ENCODE peak calls at places on chromosomes 11 and 22, in five cellular contexts. One of them, this sample, is unnamed.

GRCh38 chr11:65274734-65275682 is 13.2 kb downstream of the POLA2 start:
- DNase-seq in K562: peak; percentile 76
- DNase-seq in GM12878: no peak
- DNase-seq in H1: peak; percentile 29
- DNase-seq in HepG2: peak; percentile 89
- DNase-seq in this sample: peak; percentile 83

GRCh38 chr11:61577383-61578118 is 3.3 kb downstream of the SYT7 start:
- DNase-seq in K562: no peak
- DNase-seq in GM12878: no peak
- DNase-seq in H1: no peak
- DNase-seq in HepG2: peak; percentile 80
- DNase-seq in this sample: peak; percentile 64

GRCh38 chr11:123325535-123325934 is 104.5 kb upstream of the GRAMD1B start:
- DNase-seq in K562: no peak
- DNase-seq in GM12878: no peak
- DNase-seq in H1: no peak
- DNase-seq in HepG2: no peak
- DNase-seq in this sample: no peak

GRCh38 chr11:47571895-47572294 is 6.5 kb downstream of the PTPMT1 start:
- DNase-seq in K562: peak; percentile 7
- DNase-seq in GM12878: no peak
- DNase-seq in H1: no peak
- DNase-seq in HepG2: no peak
- DNase-seq in this sample: no peak

GRCh38 chr11:43360361-43361032 is 1.8 kb downstream of the TTC17 start:
- DNase-seq in K562: no peak
- DNase-seq in GM12878: no peak
- DNase-seq in H1: no peak
- DNase-seq in HepG2: peak; percentile 13
- DNase-seq in this sample: no peak

GRCh38 chr11:94593030-94593429 is 25.9 kb downstream of the PIWIL4 start:
- DNase-seq in K562: no peak
- DNase-seq in GM12878: no peak
- DNase-seq in H1: no peak
- DNase-seq in HepG2: no peak
- DNase-seq in this sample: no peak

GRCh38 chr22:44202261-44202789 is 21.6 kb downstream of the PARVG start:
- DNase-seq in K562: no peak
- DNase-seq in GM12878: no peak
- DNase-seq in H1: no peak
- DNase-seq in HepG2: no peak
- DNase-seq in this sample: no peak

GRCh38 chr11:131385763-131386394 is 15.5 kb downstream of the NTM start:
- DNase-seq in K562: no peak
- DNase-seq in GM12878: no peak
- DNase-seq in H1: no peak
- DNase-seq in HepG2: no peak
- DNase-seq in this sample: no peak

GRCh38 chr11:114172871-114173444 is 113.4 kb downstream of the ZBTB16 start:
- DNase-seq in K562: no peak
- DNase-seq in GM12878: no peak
- DNase-seq in H1: no peak
- DNase-seq in HepG2: no peak
- DNase-seq in this sample: no peak

GRCh38 chr11:114438303-114438702 is 964 bp upstream of the REXO2 start:
- DNase-seq in K562: no peak
- DNase-seq in GM12878: no peak
- DNase-seq in H1: no peak
- DNase-seq in HepG2: no peak
- DNase-seq in this sample: peak; percentile 80

GRCh38 chr22:23414727-23415489 is 165.2 kb downstream of the IGLL1 start:
- DNase-seq in K562: no peak
- DNase-seq in GM12878: no peak
- DNase-seq in H1: no peak
- DNase-seq in HepG2: no peak
- DNase-seq in this sample: no peak

GRCh38 chr11:46339816-46340215 is 7.4 kb upstream of the DGKZ start:
- DNase-seq in K562: no peak
- DNase-seq in GM12878: no peak
- DNase-seq in H1: no peak
- DNase-seq in HepG2: no peak
- DNase-seq in this sample: no peak

GRCh38 chr11:93213622-93214021 is 15.8 kb upstream of the SLC36A4 start:
- DNase-seq in K562: no peak
- DNase-seq in GM12878: no peak
- DNase-seq in H1: no peak
- DNase-seq in HepG2: no peak
- DNase-seq in this sample: no peak

GRCh38 chr11:71564430-71564829 is 933 bp upstream of the KRTAP5-10 start:
- DNase-seq in K562: no peak
- DNase-seq in GM12878: no peak
- DNase-seq in H1: no peak
- DNase-seq in HepG2: no peak
- DNase-seq in this sample: no peak

GRCh38 chr11:106601637-106602297 is 416.5 kb downstream of the GUCY1A2 start:
- DNase-seq in K562: no peak
- DNase-seq in GM12878: no peak
- DNase-seq in H1: no peak
- DNase-seq in HepG2: no peak
- DNase-seq in this sample: no peak

DNA sequence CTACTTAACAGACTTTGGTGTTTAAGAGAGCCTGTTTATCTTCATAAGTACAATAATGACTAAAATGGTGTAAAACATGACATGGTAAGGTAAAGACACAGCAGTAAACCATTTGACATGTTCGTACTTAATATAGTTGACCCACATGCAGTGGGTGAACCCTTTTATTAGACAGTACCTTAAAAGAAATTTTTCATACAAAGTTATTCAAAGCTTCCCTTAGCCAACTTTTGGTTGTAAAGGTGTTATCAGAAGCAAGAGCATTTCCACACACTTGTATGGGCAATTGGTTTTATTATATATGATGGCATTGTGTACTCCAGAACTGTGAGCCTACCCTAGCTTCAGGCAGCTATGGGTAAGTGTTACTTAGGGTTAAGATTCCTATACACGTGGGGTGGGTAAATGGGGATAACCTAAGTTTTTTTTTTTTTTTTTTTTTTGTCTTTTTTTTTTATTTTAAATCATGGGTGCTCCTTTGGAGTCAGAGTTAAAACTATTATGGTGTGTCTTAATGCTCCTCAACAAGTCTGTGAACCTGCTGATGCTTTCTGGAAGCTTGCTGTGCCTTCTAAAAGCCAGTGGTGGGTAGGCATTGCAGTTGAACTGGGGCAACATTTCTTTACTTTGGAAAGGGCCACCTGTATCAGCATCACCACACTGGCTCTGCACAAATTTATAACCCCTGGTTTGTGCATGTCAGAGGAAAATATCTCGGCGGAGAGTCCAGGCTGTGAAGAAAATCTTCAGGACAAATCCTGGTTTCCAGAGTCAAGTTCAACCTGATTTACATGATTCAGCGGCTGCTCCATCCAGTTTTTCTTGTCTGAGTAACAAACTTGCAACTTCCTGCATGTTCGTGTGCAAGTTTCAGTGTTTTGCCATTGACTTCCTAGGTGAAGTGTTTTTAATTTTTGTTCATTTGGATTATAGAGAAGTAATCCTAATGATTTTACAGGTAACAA is 3.3 kb downstream of the PCF11 start:
- DNase-seq in K562: no peak
- DNase-seq in GM12878: no peak
- DNase-seq in H1: no peak
- DNase-seq in HepG2: no peak
- DNase-seq in this sample: no peak
- TF ChIP-seq CREB1 in K562: peak; percentile 7
- TF ChIP-seq CREB1 in GM12878: no peak
- TF ChIP-seq CREB1 in H1: no peak
- TF ChIP-seq CREB1 in HepG2: no peak
- TF ChIP-seq CREB1 in this sample: no peak

GRCh38 chr11:121439759-121440158 is 12.4 kb upstream of the SORL1 start:
- DNase-seq in K562: no peak
- DNase-seq in GM12878: no peak
- DNase-seq in H1: no peak
- DNase-seq in HepG2: no peak
- DNase-seq in this sample: no peak

GRCh38 chr11:121441533-121441932 is 10.6 kb upstream of the SORL1 start:
- DNase-seq in K562: no peak
- DNase-seq in GM12878: no peak
- DNase-seq in H1: no peak
- DNase-seq in HepG2: no peak
- DNase-seq in this sample: no peak

GRCh38 chr11:121437018-121437685 is 15.0 kb upstream of the SORL1 start:
- DNase-seq in K562: no peak
- DNase-seq in GM12878: no peak
- DNase-seq in H1: no peak
- DNase-seq in HepG2: no peak
- DNase-seq in this sample: no peak

GRCh38 chr11:121437686-121438078 is 14.4 kb upstream of the SORL1 start:
- DNase-seq in K562: no peak
- DNase-seq in GM12878: no peak
- DNase-seq in H1: no peak
- DNase-seq in HepG2: no peak
- DNase-seq in this sample: no peak

DNA sequence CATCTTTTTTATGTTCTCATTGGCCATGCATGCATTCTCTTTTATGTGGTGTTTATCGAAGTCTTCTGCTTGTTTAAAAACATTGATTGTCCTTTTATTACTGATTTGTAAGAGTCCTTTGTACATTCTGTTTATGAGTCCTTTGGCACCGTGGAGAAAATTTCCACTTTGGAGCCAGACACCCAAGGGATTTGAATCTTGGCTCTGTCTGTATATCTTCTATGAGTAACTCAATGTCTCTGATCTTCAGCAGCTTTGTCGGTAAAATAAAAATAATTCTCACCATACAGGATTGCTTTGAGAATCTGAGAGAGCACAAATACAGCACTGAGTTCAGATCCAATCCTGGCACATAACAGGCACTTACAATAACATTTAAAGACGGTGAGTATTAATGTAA is 12.8 kb upstream of the SORL1 start:
- DNase-seq in K562: no peak
- DNase-seq in GM12878: no peak
- DNase-seq in H1: no peak
- DNase-seq in HepG2: no peak
- DNase-seq in this sample: no peak
- H3K27ac ChIP-seq in K562: no peak overlapping the region
- H3K27ac ChIP-seq in GM12878: no peak overlapping the region
- H3K27ac ChIP-seq in H1: no peak overlapping the region
- H3K27ac ChIP-seq in HepG2: no peak overlapping the region
- H3K27ac ChIP-seq in this sample: no peak overlapping the region

GRCh38 chr11:128555606-128556005 is 31.8 kb downstream of the ETS1 start:
- DNase-seq in K562: no peak
- DNase-seq in GM12878: no peak
- DNase-seq in H1: no peak
- DNase-seq in HepG2: peak; percentile 6
- DNase-seq in this sample: peak; percentile 68
- H3K4me1 ChIP-seq in K562: no peaks in the 10 kb centered on the region
- H3K4me1 ChIP-seq in GM12878: peaks cover 42% of the 10 kb centered on the region
- H3K4me1 ChIP-seq in H1: peaks cover 7% of the 10 kb centered on the region
- H3K4me1 ChIP-seq in HepG2: no peaks in the 10 kb centered on the region
- H3K4me1 ChIP-seq in this sample: peaks cover 10% of the 10 kb centered on the region

DNA sequence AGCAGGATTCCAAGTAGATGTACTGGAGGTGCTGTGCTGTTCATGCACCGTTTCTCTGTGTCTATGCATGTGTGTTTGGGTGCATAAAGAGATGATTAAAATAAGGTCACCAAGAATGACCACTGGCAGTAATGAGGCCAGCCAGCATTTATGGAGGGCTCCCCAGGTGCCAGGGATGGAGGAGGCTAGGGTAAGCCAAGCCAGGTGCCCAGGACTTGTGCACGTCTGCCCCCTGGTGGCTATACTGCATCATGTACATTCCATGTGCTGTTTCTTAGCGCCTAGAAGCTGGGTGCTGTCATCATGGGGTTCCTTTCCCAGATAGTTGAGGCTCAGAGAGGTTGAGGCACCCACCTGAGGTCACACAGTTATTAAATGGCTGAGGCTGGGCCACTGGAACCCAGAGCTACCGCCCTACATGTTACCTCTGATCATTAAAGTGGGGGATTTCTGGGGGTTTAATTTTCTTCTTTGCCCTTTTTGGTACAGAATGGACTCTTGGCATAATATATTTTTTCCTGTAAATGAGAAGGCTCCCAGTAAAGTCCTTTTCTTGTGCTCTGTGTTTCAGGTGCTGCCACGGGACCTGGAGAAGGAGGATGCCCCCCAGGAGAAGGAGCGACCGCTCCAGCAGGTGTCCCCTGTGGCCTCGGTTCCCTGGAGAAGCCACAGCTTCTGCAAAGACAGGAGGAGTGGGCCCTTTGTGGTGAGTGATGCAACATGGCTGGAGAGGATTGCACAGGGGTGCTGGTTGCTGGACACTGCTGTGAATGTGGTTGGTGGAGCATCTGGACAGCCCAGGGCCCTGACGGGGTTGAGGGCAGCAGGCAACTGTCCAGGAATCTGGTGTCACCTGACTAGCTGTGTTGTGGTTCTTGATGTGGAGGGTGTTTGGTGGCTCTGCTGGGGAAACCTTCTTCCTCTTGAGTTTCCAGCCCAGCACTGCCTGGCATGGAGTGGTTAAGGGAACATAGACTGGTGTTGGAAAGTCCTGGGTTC is 96.4 kb downstream of the KIAA1671 start:
- DNase-seq in K562: peak; percentile 66
- DNase-seq in GM12878: no peak
- DNase-seq in H1: no peak
- DNase-seq in HepG2: peak; percentile 62
- DNase-seq in this sample: peak; percentile 86
- TF ChIP-seq CREB1 in K562: no peak
- TF ChIP-seq CREB1 in GM12878: no peak
- TF ChIP-seq CREB1 in H1: no peak
- TF ChIP-seq CREB1 in HepG2: no peak
- TF ChIP-seq CREB1 in this sample: no peak

GRCh38 chr22:46289244-46289891 is 7.3 kb upstream of the GTSE1 start:
- DNase-seq in K562: no peak
- DNase-seq in GM12878: no peak
- DNase-seq in H1: no peak
- DNase-seq in HepG2: no peak
- DNase-seq in this sample: no peak

GRCh38 chr22:46292727-46293126 is 3.9 kb upstream of the GTSE1 start:
- DNase-seq in K562: no peak
- DNase-seq in GM12878: no peak
- DNase-seq in H1: no peak
- DNase-seq in HepG2: no peak
- DNase-seq in this sample: no peak

GRCh38 chr22:46290121-46290842 is 6.4 kb upstream of the GTSE1 start:
- DNase-seq in K562: no peak
- DNase-seq in GM12878: no peak
- DNase-seq in H1: no peak
- DNase-seq in HepG2: no peak
- DNase-seq in this sample: no peak

GRCh38 chr22:46292173-46292572 is 4.5 kb upstream of the GTSE1 start:
- DNase-seq in K562: no peak
- DNase-seq in GM12878: no peak
- DNase-seq in H1: no peak
- DNase-seq in HepG2: no peak
- DNase-seq in this sample: no peak

GRCh38 chr22:46290843-46291785 is 5.6 kb upstream of the GTSE1 start:
- DNase-seq in K562: no peak
- DNase-seq in GM12878: no peak
- DNase-seq in H1: no peak
- DNase-seq in HepG2: no peak
- DNase-seq in this sample: no peak
- H3K27ac ChIP-seq in K562: no peak overlapping the region
- H3K27ac ChIP-seq in GM12878: no peak overlapping the region
- H3K27ac ChIP-seq in H1: no peak overlapping the region
- H3K27ac ChIP-seq in HepG2: no peak overlapping the region
- H3K27ac ChIP-seq in this sample: no peak overlapping the region